ENCODE peak calls at places on chromosome 20, in four cellular contexts. P is left ventricle myocardium inferior, V is brain microvascular endothelial cell, E is sigmoid colon. D is an unnamed sample.

GRCh38 chr20:62822788-62823651 is 6.2 kb downstream of the COL9A3 start:
- DNase-seq in P (no peak), V (no peak), E (no peak), D (peak)

GRCh38 chr20:18783385-18783959 is 30.1 kb upstream of the SCP2D1 start:
- DNase-seq in P (no peak), V (no peak), E (no peak), D (no peak)

GRCh38 chr20:55160022-55160421 is 684.6 kb downstream of the DOK5 start:
- DNase-seq in P (no peak), V (no peak), E (no peak), D (no peak)

GRCh38 chr20:11766961-11767360 is 150.7 kb upstream of the BTBD3 start:
- DNase-seq in P (no peak), V (no peak), E (no peak), D (no peak)

GRCh38 chr20:25623736-25624499 is at the start of gene NANP:
- DNase-seq in P (peak), V (peak), E (peak), D (peak)

GRCh38 chr20:24581443-24582170 is 112.2 kb downstream of the SYNDIG1 start:
- DNase-seq in P (no peak), V (no peak), E (no peak), D (no peak)

GRCh38 chr20:63552481-63553249 is 1.3 kb upstream of the FNDC11 start:
- DNase-seq in P (no peak), V (no peak), E (no peak), D (no peak)

GRCh38 chr20:1466211-1467081 is at the start of gene NSFL1C:
- DNase-seq in P (peak), V (peak), E (peak), D (peak)

GRCh38 chr20:32906200-32906599 is 47.5 kb downstream of the EFCAB8 start:
- DNase-seq in P (no peak), V (no peak), E (no peak), D (no peak)

GRCh38 chr20:47503685-47504084 is 2.0 kb downstream of the NCOA3 start:
- DNase-seq in P (no peak), V (no peak), E (no peak), D (no peak)

GRCh38 chr20:2654831-2655230 is 2.4 kb downstream of the NOP56 start:
- DNase-seq in P (no peak), V (no peak), E (no peak), D (no peak)

GRCh38 chr20:25376886-25377285 is 13.7 kb downstream of the ABHD12 start:
- DNase-seq in P (no peak), V (no peak), E (no peak), D (no peak)

GRCh38 chr20:58045156-58045555 is 183.3 kb downstream of the ANKRD60 start:
- DNase-seq in P (no peak), V (no peak), E (no peak), D (no peak)

GRCh38 chr20:58042626-58043025 is 185.8 kb downstream of the ANKRD60 start:
- DNase-seq in P (no peak), V (no peak), E (no peak), D (no peak)

GRCh38 chr20:58044286-58044685 is 184.2 kb downstream of the ANKRD60 start:
- DNase-seq in P (no peak), V (no peak), E (no peak), D (no peak)

GRCh38 chr20:58043122-58043865 is 185.2 kb downstream of the ANKRD60 start:
- DNase-seq in P (no peak), V (no peak), E (no peak), D (no peak)

DNA sequence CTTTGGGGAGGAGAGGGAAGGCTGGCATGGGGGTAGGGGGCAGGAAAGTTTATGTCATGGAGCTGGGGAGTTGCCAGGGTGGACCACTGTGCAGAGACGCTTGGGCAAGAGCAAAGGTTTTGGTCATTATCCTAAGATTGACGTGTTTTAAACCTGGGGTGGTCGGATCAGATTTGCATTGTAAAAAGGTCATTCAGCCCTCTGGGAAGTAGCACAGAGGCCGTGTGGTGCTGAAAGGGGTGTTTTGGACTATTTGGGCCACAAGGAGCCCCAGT is 184.7 kb downstream of the ANKRD60 start:
- DNase-seq in P (no peak), V (no peak), E (no peak), D (no peak)
- H3K4me3 ChIP-seq in P (no peak), V (no peak), E (no peak), D (no peak)

DNA sequence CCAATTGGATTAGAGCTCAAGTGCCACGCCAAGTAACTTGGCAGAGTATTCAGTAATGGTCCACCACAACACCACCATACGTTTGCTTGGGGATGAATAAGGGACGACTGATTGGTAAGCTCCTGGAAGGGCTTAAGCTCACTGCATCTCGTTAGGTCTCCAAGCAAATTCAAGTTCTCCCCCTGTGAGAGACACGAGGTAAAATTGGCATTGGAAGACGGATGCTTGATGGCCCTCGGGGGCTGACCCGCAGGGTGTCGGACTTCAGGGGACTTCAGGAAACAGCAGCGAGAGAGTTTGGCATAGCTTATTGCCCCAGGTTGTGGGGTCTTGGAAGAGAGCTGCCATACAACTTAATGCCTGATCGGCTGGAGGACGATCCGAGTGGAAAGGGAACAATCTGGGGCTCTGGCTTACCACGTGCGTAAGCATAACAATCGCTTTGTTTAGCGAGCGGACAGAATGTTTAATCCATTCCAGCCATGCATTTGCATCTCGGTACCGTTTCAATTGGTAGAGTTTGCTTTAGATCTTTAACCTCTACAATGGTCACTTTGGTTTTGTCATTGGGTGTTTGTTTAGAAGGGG is 4.8 kb upstream of the ZNFX1 start:
- DNase-seq in P (no peak), V (no peak), E (no peak), D (no peak)
- H3K4me3 ChIP-seq in P (no peak), V (peak), E (no peak), D (no peak)

GRCh38 chr20:57950764-57951163 is 240.9 kb upstream of the PMEPA1 start:
- DNase-seq in P (no peak), V (no peak), E (no peak), D (no peak)

GRCh38 chr20:57948177-57948955 is 238.6 kb upstream of the PMEPA1 start:
- DNase-seq in P (no peak), V (no peak), E (no peak), D (no peak)

GRCh38 chr20:57952136-57952535 is 242.3 kb upstream of the PMEPA1 start:
- DNase-seq in P (no peak), V (no peak), E (no peak), D (no peak)

GRCh38 chr20:57953638-57954037 is 243.8 kb upstream of the PMEPA1 start:
- DNase-seq in P (no peak), V (peak), E (no peak), D (no peak)

GRCh38 chr20:57951549-57951948 is 241.7 kb upstream of the PMEPA1 start:
- DNase-seq in P (no peak), V (no peak), E (no peak), D (no peak)
- H3K4me3 ChIP-seq in P (no peak), V (no peak), E (no peak), D (no peak)

GRCh38 chr20:4973330-4974097 is 27.8 kb downstream of the SLC23A2 start:
- DNase-seq in P (peak), V (peak), E (peak), D (peak)
- H3K4me3 ChIP-seq in P (peak), V (peak), E (peak), D (peak)